ENCODE peak calls at places on chromosomes 3 and 15, in ten cellular contexts. P is A549, G is IMR-90, O is HepG2, I is Peyer's patch, V is transverse colon, K is heart left ventricle, L is spleen, N is body of pancreas, H is tibial nerve. B is an unnamed sample. For H3K4me1, the result is how much of the 10 kb centered on the place peaks cover.

GRCh38 chr3:54717506-54717905 is 210.4 kb downstream of the LRTM1 start:
- DNase-seq in P (no peak), V (no peak), I (no peak), G (no peak), O (no peak), K (no peak), L (no peak), N (no peak), H (no peak), B (no peak)

GRCh38 chr3:46312996-46313395 is 40.9 kb upstream of the CCR2 start:
- DNase-seq in I (no peak), O (no peak), H (no peak), N (peak), K (peak), V (peak), L (no peak), P (no peak), G (no peak), B (no peak)

GRCh38 chr15:40409366-40409765 is 3.8 kb downstream of the IVD start:
- DNase-seq in N (no peak), O (no peak), I (no peak), K (no peak), H (no peak), L (no peak), V (no peak), G (no peak), P (no peak), B (no peak)

GRCh38 chr15:55993804-55994539 is 560 bp upstream of the NEDD4 start:
- DNase-seq in K (no peak), P (peak), G (peak), H (no peak), L (no peak), N (no peak), O (peak), I (no peak), V (no peak), B (no peak)

GRCh38 chr15:90903733-90904536 is 833 bp downstream of the MAN2A2 start:
- DNase-seq in L (peak), I (no peak), G (no peak), H (no peak), O (peak), V (peak), K (no peak), P (peak), N (peak), B (no peak)

GRCh38 chr15:45276851-45277250 is 24.8 kb downstream of the SLC28A2 start:
- DNase-seq in V (no peak), N (no peak), K (no peak), H (no peak), I (no peak), P (peak), O (peak), G (peak), L (no peak), B (no peak)

GRCh38 chr3:126618760-126619159 is 36.2 kb downstream of the TXNRD3 start:
- DNase-seq in I (no peak), K (no peak), H (no peak), L (no peak), G (no peak), V (no peak), P (no peak), N (no peak), O (no peak), B (no peak)

GRCh38 chr15:35491999-35492398 is 54.0 kb downstream of the DPH6 start:
- DNase-seq in N (no peak), L (no peak), P (no peak), O (no peak), H (no peak), K (no peak), I (no peak), G (no peak), V (peak), B (no peak)

GRCh38 chr3:10601131-10601856 is 95.9 kb upstream of the ATP2B2 start:
- DNase-seq in G (no peak), O (no peak), V (no peak), H (no peak), K (peak), N (no peak), P (no peak), L (peak), I (no peak), B (no peak)

GRCh38 chr3:54374214-54374855 is 252.0 kb downstream of the CACNA2D3 start:
- DNase-seq in N (peak), I (no peak), P (peak), K (no peak), H (no peak), G (no peak), L (no peak), V (peak), O (peak), B (no peak)

GRCh38 chr3:38721207-38721772 is 71.8 kb upstream of the SCN5A start:
- DNase-seq in H (no peak), N (no peak), V (no peak), O (no peak), L (no peak), G (no peak), K (no peak), P (no peak), I (no peak), B (no peak)

GRCh38 chr3:100748220-100748619 is 38.9 kb downstream of the TFG start:
- DNase-seq in N (no peak), G (no peak), L (no peak), P (no peak), K (no peak), I (no peak), O (no peak), V (no peak), H (no peak), B (no peak)

GRCh38 chr3:122415104-122415744 is 638 bp downstream of the WDR5B start:
- DNase-seq in L (no peak), O (peak), K (no peak), V (peak), I (peak), N (peak), P (peak), G (peak), H (no peak), B (peak)

GRCh38 chr15:50463423-50464358 is 39.5 kb downstream of the USP8 start:
- DNase-seq in P (no peak), N (no peak), H (no peak), L (no peak), K (no peak), I (no peak), O (peak), G (peak), V (no peak), B (no peak)

GRCh38 chr3:10835406-10835805 is 19.4 kb downstream of the SLC6A11 start:
- DNase-seq in H (no peak), V (no peak), G (no peak), K (no peak), I (no peak), O (peak), N (no peak), P (peak), L (no peak), B (no peak)

GRCh38 chr3:38473229-38473628 is 19.5 kb downstream of the ACVR2B start:
- DNase-seq in K (no peak), O (no peak), L (no peak), V (no peak), I (no peak), H (no peak), G (no peak), P (no peak), N (no peak), B (no peak)

GRCh38 chr15:69031013-69032001 is 16.8 kb downstream of the NOX5 start:
- DNase-seq in L (peak), N (peak), H (no peak), G (no peak), P (peak), K (peak), I (no peak), V (peak), O (no peak), B (no peak)

GRCh38 chr3:150059241-150059640 is 88.5 kb upstream of the PFN2 start:
- DNase-seq in P (no peak), N (no peak), L (no peak), V (no peak), I (no peak), G (no peak), O (no peak), K (no peak), H (no peak), B (no peak)

GRCh38 chr3:159988617-159989251 is at the start of gene IL12A:
- DNase-seq in N (peak), L (peak), G (peak), K (peak), P (peak), I (peak), V (peak), H (peak), O (peak), B (peak)

GRCh38 chr3:30632065-30632464 is 25.7 kb downstream of the TGFBR2 start:
- DNase-seq in I (no peak), K (no peak), L (no peak), P (no peak), G (no peak), H (no peak), V (no peak), O (no peak), N (no peak), B (no peak)
- H3K4me1 ChIP-seq in I (under half), K (half or more), L (half or more), P (half or more), G (under half), H (half or more), V (half or more), O (half or more), N (half or more), B (under half)

GRCh38 chr3:131503328-131503650 is 518 bp upstream of the MRPL3 start:
- DNase-seq in G (no peak), H (no peak), I (no peak), V (no peak), O (no peak), P (no peak), N (no peak), L (no peak), K (peak), B (no peak)

GRCh38 chr3:131501949-131502348 is 822 bp downstream of the MRPL3 start:
- DNase-seq in L (no peak), G (no peak), H (no peak), O (peak), N (no peak), V (no peak), P (no peak), I (no peak), K (no peak), B (no peak)

GRCh38 chr3:131502530-131503327 is at the start of gene MRPL3:
- DNase-seq in V (peak), H (peak), L (peak), G (peak), K (peak), I (peak), N (peak), P (peak), O (peak), B (peak)
- TF ChIP-seq POLR2A in V (peak), H (peak), L (no peak), G (peak), K (no peak), I (peak), N (peak), P (peak), O (peak), B (no peak)

GRCh38 chr3:8606666-8607065 is 37.9 kb downstream of the SSUH2 start:
- DNase-seq in O (no peak), K (no peak), I (no peak), P (no peak), G (no peak), L (no peak), H (no peak), V (no peak), N (no peak), B (no peak)
- H3K4me3 ChIP-seq in O (no peak), K (no peak), I (no peak), P (no peak), G (no peak), L (no peak), H (no peak), V (no peak), N (no peak), B (no peak)

GRCh38 chr15:74417230-74417629 is 16.5 kb downstream of the SEMA7A start:
- DNase-seq in O (no peak), I (no peak), V (no peak), L (no peak), N (no peak), G (peak), P (no peak), K (peak), H (no peak), B (no peak)
- H3K4me1 ChIP-seq in O (under half), I (under half), V (under half), L (half or more), N (under half), G (under half), P (under half), K (under half), H (half or more), B (under half)

GRCh38 chr3:195096053-195096452 is 174.9 kb downstream of the XXYLT1 start:
- DNase-seq in P (no peak), N (no peak), L (peak), G (no peak), I (no peak), K (peak), O (no peak), H (no peak), V (no peak), B (no peak)

GRCh38 chr3:195093731-195094130 is 177.2 kb downstream of the XXYLT1 start:
- DNase-seq in G (no peak), P (no peak), K (peak), H (no peak), I (no peak), L (no peak), O (no peak), V (no peak), N (no peak), B (no peak)

GRCh38 chr3:195095704-195096036 is 175.3 kb downstream of the XXYLT1 start:
- DNase-seq in O (no peak), G (peak), V (no peak), K (no peak), H (no peak), N (no peak), L (peak), P (no peak), I (no peak), B (no peak)

GRCh38 chr3:195094211-195094921 is 176.6 kb downstream of the XXYLT1 start:
- DNase-seq in G (no peak), I (peak), N (no peak), L (peak), V (peak), O (no peak), H (no peak), K (peak), P (no peak), B (no peak)

DNA sequence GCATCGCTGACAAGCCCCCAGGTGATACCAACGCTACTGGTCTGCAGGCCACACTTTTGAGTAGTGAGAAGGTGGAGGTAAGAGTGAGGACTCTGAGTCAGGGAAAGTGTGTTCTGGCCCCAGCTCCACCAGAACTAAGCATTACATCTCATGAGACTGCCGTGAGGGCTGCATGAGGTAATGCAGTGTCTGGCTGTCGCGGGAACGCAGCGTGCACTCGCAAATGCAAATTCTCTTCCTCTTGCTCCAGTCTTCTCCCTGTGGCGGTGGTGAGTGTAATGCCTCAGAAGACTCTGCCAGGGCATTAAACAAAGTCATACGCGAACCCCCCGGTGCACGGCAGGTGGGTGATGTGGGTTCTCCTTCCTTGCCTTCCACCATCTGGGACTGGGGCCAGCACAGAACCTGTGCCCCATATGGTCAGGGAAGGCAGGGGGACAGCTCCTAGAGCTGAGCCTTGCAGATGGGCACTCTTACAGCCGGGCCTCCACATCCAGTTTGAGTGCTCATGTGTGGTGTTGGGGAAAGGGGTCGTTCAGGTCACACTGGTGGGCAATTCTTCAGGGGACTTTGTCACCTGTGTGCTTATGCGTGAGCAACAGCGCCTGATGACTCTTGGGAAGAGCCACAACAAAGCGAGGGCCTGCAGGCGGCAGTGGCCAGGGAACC is 175.8 kb downstream of the XXYLT1 start:
- DNase-seq in L (peak), P (no peak), I (peak), G (no peak), K (peak), O (no peak), H (no peak), N (no peak), V (peak), B (no peak)
- TF ChIP-seq POLR2A in L (no peak), P (no peak), I (no peak), G (no peak), K (no peak), O (no peak), H (no peak), N (no peak), V (no peak), B (no peak)

DNA sequence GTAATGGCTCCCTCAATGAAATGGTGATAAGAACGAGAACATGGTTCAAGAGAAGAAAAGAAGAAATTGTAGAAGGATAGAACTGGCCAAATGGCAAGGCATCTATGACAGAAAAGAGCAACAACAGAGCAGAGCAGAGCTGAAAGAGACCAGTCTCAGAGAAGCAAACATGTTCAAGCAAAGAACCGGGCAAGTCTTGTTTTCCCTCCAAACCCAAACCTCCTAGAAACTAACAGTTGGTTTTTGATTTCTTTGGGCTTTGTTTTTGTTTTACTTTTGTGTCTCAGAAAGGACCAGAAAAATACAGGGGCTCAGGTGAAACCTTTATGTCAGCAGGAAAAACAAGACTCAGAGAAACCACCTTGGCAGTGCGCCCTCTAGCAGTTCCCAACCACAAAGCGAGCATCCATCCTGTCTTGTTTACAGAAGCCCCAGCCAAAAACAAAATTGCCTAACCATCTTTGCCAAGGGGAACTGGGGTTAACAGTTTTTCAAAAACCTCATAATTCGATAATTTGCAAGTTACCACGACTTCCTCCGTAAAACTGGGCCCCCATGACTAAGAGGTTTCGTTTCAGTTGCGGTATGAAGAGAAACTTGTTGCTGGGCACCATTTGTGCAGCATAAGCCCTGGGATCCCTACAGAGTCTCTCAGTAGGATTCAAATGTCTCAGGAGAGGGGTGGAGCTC is 159.2 kb upstream of the SLC24A5 start:
- DNase-seq in G (no peak), L (no peak), I (peak), K (no peak), V (peak), O (no peak), P (no peak), N (no peak), H (no peak), B (no peak)
- H3K4me3 ChIP-seq in G (no peak), L (no peak), I (no peak), K (no peak), V (no peak), O (no peak), P (no peak), N (no peak), H (no peak), B (no peak)

DNA sequence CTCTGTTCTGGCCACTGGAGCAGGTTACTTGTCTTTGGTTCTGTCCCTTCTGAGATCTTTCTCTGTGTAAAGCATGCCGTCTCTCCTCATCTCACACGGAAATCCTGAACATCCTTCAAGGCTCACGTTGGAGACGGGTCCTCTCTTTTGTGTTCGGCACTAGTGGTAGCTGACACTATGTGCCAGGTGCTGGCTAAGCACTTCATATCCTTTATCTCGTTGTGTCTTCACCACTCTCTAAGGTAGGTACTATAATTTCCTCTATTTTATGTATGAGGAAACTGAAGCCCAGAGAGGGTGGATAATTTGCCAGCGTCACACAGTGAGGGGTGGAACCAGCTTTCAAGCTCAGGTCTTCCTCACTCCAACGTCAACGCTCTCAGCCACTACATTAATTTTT is 1.2 kb downstream of the IFT122 start:
- DNase-seq in G (no peak), V (no peak), L (no peak), H (no peak), I (no peak), N (no peak), O (no peak), P (no peak), K (no peak), B (no peak)
- H3K4me1 ChIP-seq in G (under half), V (under half), L (under half), H (under half), I (under half), N (half or more), O (under half), P (under half), K (under half), B (under half)

GRCh38 chr3:152269423-152270144 is 855 bp downstream of the MBNL1 start:
- DNase-seq in H (peak), K (peak), P (peak), L (peak), N (peak), O (peak), I (peak), V (peak), G (peak), B (peak)
- TF ChIP-seq POLR2A in H (no peak), K (no peak), P (no peak), L (no peak), N (no peak), O (no peak), I (peak), V (peak), G (peak), B (peak)

GRCh38 chr15:96345560-96346389 is 15.3 kb downstream of the NR2F2 start:
- DNase-seq in N (peak), L (peak), K (peak), O (peak), I (no peak), V (no peak), P (peak), H (peak), G (peak), B (peak)
- H3K4me3 ChIP-seq in N (no peak), L (peak), K (peak), O (no peak), I (peak), V (peak), P (peak), H (peak), G (peak), B (peak)

B was measured in uterus.